ENCODE peak calls at places on chromosomes 4 and X, in ten cellular contexts. B is neural crest cell, Y is fibroblast of villous mesenchyme, N is HCT116, J is AML-193, Q is nephron progenitor cell, R is mesenchymal stem cell, E is substantia nigra, P is brain pericyte, O is retina. I is an unnamed sample.

GRCh38 chrX:103453655-103454054 is 65.6 kb downstream of the RAB40A start:
- DNase-seq in B (no peak), Y (peak; percentile 89), N (no peak), J (no peak), Q (no peak), R (peak; percentile 93), E (no peak), P (peak; percentile 55), O (no peak), I (no peak)

GRCh38 chr4:41069268-41069667 is 145.1 kb downstream of the APBB2 start:
- DNase-seq in B (no peak), Y (peak; percentile 76), N (no peak), J (no peak), Q (no peak), R (peak; percentile 19), E (no peak), P (no peak), O (peak; percentile 30), I (no peak)

GRCh38 chr4:168784786-168785461 is 225.1 kb downstream of the CBR4 start:
- DNase-seq in B (no peak), Y (no peak), N (no peak), J (no peak), Q (no peak), R (no peak), E (no peak), P (no peak), O (peak; percentile 64), I (no peak)

GRCh38 chrX:123736333-123736921 is 3.6 kb upstream of the THOC2 start:
- DNase-seq in B (no peak), Y (peak; percentile 75), N (no peak), J (no peak), Q (no peak), R (peak; percentile 70), E (no peak), P (no peak), O (no peak), I (no peak)

GRCh38 chr4:153759407-153760226 is at the start of gene RNF175:
- DNase-seq in B (no peak), Y (no peak), N (no peak), J (no peak), Q (peak; percentile 74), R (no peak), E (no peak), P (no peak), O (peak; percentile 79), I (no peak)

GRCh38 chrX:78321809-78322208 is 5.6 kb downstream of the CYSLTR1 start:
- DNase-seq in B (no peak), Y (no peak), N (no peak), J (peak; percentile 86), Q (no peak), R (no peak), E (no peak), P (no peak), O (no peak), I (peak; percentile 93)

GRCh38 chr4:7267829-7268228 is 75.5 kb downstream of the SORCS2 start:
- DNase-seq in B (no peak), Y (no peak), N (no peak), J (no peak), Q (no peak), R (no peak), E (no peak), P (no peak), O (no peak), I (no peak)

GRCh38 chr4:4663028-4663427 is 121.2 kb upstream of the STX18 start:
- DNase-seq in B (no peak), Y (no peak), N (no peak), J (no peak), Q (no peak), R (no peak), E (no peak), P (no peak), O (no peak), I (peak; percentile 54)

GRCh38 chr4:3286335-3287175 is 6.3 kb upstream of the RGS12 start:
- DNase-seq in B (no peak), Y (no peak), N (no peak), J (no peak), Q (no peak), R (no peak), E (no peak), P (no peak), O (no peak), I (no peak)

GRCh38 chr4:82493721-82494425 is 63.5 kb downstream of the ENOPH1 start:
- DNase-seq in B (no peak), Y (no peak), N (no peak), J (no peak), Q (no peak), R (peak; percentile 1), E (no peak), P (no peak), O (no peak), I (peak; percentile 14)

GRCh38 chr4:147975902-147976301 is 244.0 kb downstream of the ARHGAP10 start:
- DNase-seq in B (no peak), Y (peak; percentile 27), N (no peak), J (no peak), Q (no peak), R (peak; percentile 8), E (no peak), P (no peak), O (no peak), I (no peak)

GRCh38 chr4:80798082-80798481 is 232.4 kb upstream of the BMP3 start:
- DNase-seq in B (no peak), Y (no peak), N (no peak), J (no peak), Q (no peak), R (no peak), E (no peak), P (no peak), O (no peak), I (no peak)

GRCh38 chr4:123170843-123171242 is 225.8 kb upstream of the SPRY1 start:
- DNase-seq in B (no peak), Y (no peak), N (no peak), J (no peak), Q (no peak), R (no peak), E (no peak), P (no peak), O (no peak), I (no peak)

GRCh38 chr4:10115657-10116624 is 658 bp downstream of the WDR1 start:
- DNase-seq in B (peak; percentile 9), Y (peak; percentile 34), N (peak; percentile 28), J (peak; percentile 6), Q (peak; percentile 50), R (peak; percentile 39), E (no peak), P (no peak), O (peak; percentile 43), I (peak; percentile 69)

GRCh38 chr4:68518889-68519288 is 57.2 kb downstream of the UGT2B17 start:
- DNase-seq in B (no peak), Y (no peak), N (no peak), J (no peak), Q (no peak), R (no peak), E (no peak), P (no peak), O (no peak), I (no peak)

GRCh38 chr4:121270384-121270783 is 106.3 kb upstream of the TNIP3 start:
- DNase-seq in B (no peak), Y (peak; percentile 25), N (no peak), J (no peak), Q (no peak), R (no peak), E (no peak), P (no peak), O (no peak), I (no peak)

GRCh38 chrX:1205681-1206611 is 6.5 kb downstream of the CRLF2 start:
- DNase-seq in B (peak; percentile 43), Y (peak; percentile 60), N (peak; percentile 95), J (no peak), Q (peak; percentile 14), R (peak; percentile 93), E (no peak), P (no peak), O (peak; percentile 88), I (peak; percentile 56)

GRCh38 chrX:129842510-129843208 is 1.0 kb downstream of the ZDHHC9 start:
- DNase-seq in B (no peak), Y (peak; percentile 38), N (no peak), J (no peak), Q (no peak), R (peak; percentile 61), E (peak; percentile 21), P (no peak), O (peak; percentile 35), I (no peak)

GRCh38 chr4:3077796-3078195 is 3.3 kb downstream of the HTT start:
- DNase-seq in B (no peak), Y (no peak), N (no peak), J (no peak), Q (no peak), R (no peak), E (no peak), P (no peak), O (no peak), I (no peak)

I was measured in NB4.